ENCODE peak calls at places on chromosome 17, in six cellular contexts. A is cardiac muscle cell; E is A549; J is prostate gland; L is right cardiac atrium; C is CD8-positive, alpha-beta T cell. X is an unnamed sample. For H3K4me1, the result is how much of the 10 kb centered on the place peaks cover.

GRCh38 chr17:60231234-60231633 is 81.5 kb downstream of the CA4 start:
- DNase-seq in E (peak), L (no peak), A (peak), J (no peak), C (no peak), X (no peak)

GRCh38 chr17:49468827-49469385 is 26.2 kb upstream of the NGFR start:
- DNase-seq in A (no peak), L (no peak), J (no peak), E (no peak), C (no peak), X (no peak)

GRCh38 chr17:50845260-50846147 is 10.1 kb downstream of the WFIKKN2 start:
- DNase-seq in J (no peak), E (no peak), C (no peak), A (peak), L (peak), X (no peak)

GRCh38 chr17:6326483-6326882 is 108.4 kb downstream of the AIPL1 start:
- DNase-seq in J (no peak), E (no peak), A (no peak), C (no peak), L (no peak), X (no peak)

GRCh38 chr17:65896889-65897288 is 295.0 kb downstream of the CEP112 start:
- DNase-seq in J (no peak), E (no peak), C (no peak), A (no peak), L (no peak), X (no peak)

GRCh38 chr17:45579529-45580495 is 89.3 kb upstream of the PLEKHM1 start:
- DNase-seq in C (no peak), A (peak), J (no peak), E (no peak), L (no peak), X (no peak)

GRCh38 chr17:49439673-49440571 is 25.2 kb upstream of the PHB1 start:
- DNase-seq in A (no peak), C (no peak), E (no peak), L (no peak), J (no peak), X (no peak)

GRCh38 chr17:53168413-53168812 is 654.3 kb upstream of the KIF2B start:
- DNase-seq in C (no peak), L (no peak), A (no peak), E (no peak), J (no peak), X (no peak)

GRCh38 chr17:81378941-81379511 is 16.2 kb upstream of the BAHCC1 start:
- DNase-seq in C (no peak), A (no peak), E (no peak), L (peak), J (no peak), X (no peak)

GRCh38 chr17:81512560-81512983 is at the start of gene ACTG1:
- DNase-seq in C (peak), E (peak), L (peak), J (peak), A (peak), X (peak)

GRCh38 chr17:16947470-16947869 is 24.4 kb downstream of the TNFRSF13B start:
- DNase-seq in E (no peak), C (no peak), A (no peak), J (no peak), L (no peak), X (no peak)

GRCh38 chr17:77610518-77610893 is 348.0 kb upstream of the TNRC6C start:
- DNase-seq in A (no peak), E (no peak), C (no peak), J (no peak), L (no peak), X (no peak)

GRCh38 chr17:15377200-15377599 is 35.8 kb upstream of the TEKT3 start:
- DNase-seq in C (no peak), L (no peak), A (no peak), J (no peak), E (no peak), X (no peak)

GRCh38 chr17:77596491-77597420 is 361.7 kb upstream of the TNRC6C start:
- DNase-seq in L (no peak), E (no peak), J (no peak), C (no peak), A (no peak), X (no peak)

GRCh38 chr17:73546121-73546520 is 98.1 kb downstream of the SDK2 start:
- DNase-seq in L (no peak), J (no peak), E (no peak), C (no peak), A (no peak), X (no peak)

GRCh38 chr17:52678211-52678610 is 519.7 kb upstream of the CA10 start:
- DNase-seq in A (no peak), J (no peak), C (no peak), L (peak), E (no peak), X (no peak)

GRCh38 chr17:55124730-55125129 is 140.0 kb upstream of the HLF start:
- DNase-seq in L (no peak), J (no peak), A (no peak), C (no peak), E (no peak), X (no peak)

GRCh38 chr17:46027326-46028325 is 28.6 kb downstream of the STH start:
- DNase-seq in J (no peak), E (no peak), A (no peak), L (no peak), C (no peak), X (no peak)

GRCh38 chr17:10025976-10026785 is 121.1 kb upstream of the RCVRN start:
- DNase-seq in E (no peak), L (no peak), A (peak), J (no peak), C (no peak), X (no peak)

GRCh38 chr17:54992797-54993639 is 24.5 kb downstream of the STXBP4 start:
- DNase-seq in A (peak), E (peak), J (peak), C (no peak), L (no peak), X (peak)

GRCh38 chr17:80252871-80253270 is 7.8 kb upstream of the RNF213 start:
- DNase-seq in L (peak), C (peak), A (peak), E (peak), J (peak), X (peak)

GRCh38 chr17:10776372-10776771 is 27.5 kb downstream of the TMEM238L start:
- DNase-seq in L (no peak), J (no peak), A (no peak), C (no peak), E (no peak), X (no peak)

GRCh38 chr17:19457046-19457445 is 46.0 kb downstream of the RNF112 start:
- DNase-seq in E (no peak), L (no peak), A (no peak), C (no peak), J (no peak), X (no peak)

GRCh38 chr17:69608808-69609494 is 194.5 kb downstream of the MAP2K6 start:
- DNase-seq in E (no peak), A (no peak), L (no peak), C (no peak), J (no peak), X (no peak)

GRCh38 chr17:79006001-79006400 is 3.6 kb downstream of the CANT1 start:
- DNase-seq in J (no peak), A (no peak), E (no peak), L (peak), C (no peak), X (no peak)

GRCh38 chr17:74096456-74096855 is 107.0 kb upstream of the RPL38 start:
- DNase-seq in E (no peak), L (no peak), C (no peak), A (no peak), J (no peak), X (no peak)

GRCh38 chr17:81365148-81365600 is 30.1 kb upstream of the BAHCC1 start:
- DNase-seq in E (no peak), C (no peak), A (peak), J (peak), L (peak), X (no peak)

GRCh38 chr17:82228842-82229685 is at the start of gene SLC16A3:
- DNase-seq in L (peak), C (peak), J (no peak), E (no peak), A (peak), X (peak)

GRCh38 chr17:81966343-81967243 is 5.6 kb upstream of the NOTUM start:
- DNase-seq in J (no peak), L (peak), C (no peak), A (peak), E (no peak), X (no peak)

GRCh38 chr17:1492249-1493206 is at the start of gene MYO1C:
- DNase-seq in L (peak), E (no peak), J (no peak), A (no peak), C (no peak), X (no peak)
- H3K4me1 ChIP-seq in L (under half), E (under half), J (under half), A (under half), C (under half), X (under half)

GRCh38 chr17:21201302-21201602 is 12.7 kb downstream of the TMEM11 start:
- DNase-seq in E (no peak), J (peak), L (no peak), C (no peak), A (no peak), X (no peak)

GRCh38 chr17:21202512-21202911 is 11.4 kb downstream of the TMEM11 start:
- DNase-seq in E (no peak), A (no peak), L (no peak), J (no peak), C (no peak), X (no peak)

GRCh38 chr17:21200590-21201301 is 13.2 kb downstream of the TMEM11 start:
- DNase-seq in C (no peak), E (no peak), J (peak), L (no peak), A (no peak), X (no peak)

GRCh38 chr17:21199856-21200255 is 14.1 kb downstream of the TMEM11 start:
- DNase-seq in J (no peak), E (no peak), C (no peak), A (no peak), L (no peak), X (no peak)

DNA sequence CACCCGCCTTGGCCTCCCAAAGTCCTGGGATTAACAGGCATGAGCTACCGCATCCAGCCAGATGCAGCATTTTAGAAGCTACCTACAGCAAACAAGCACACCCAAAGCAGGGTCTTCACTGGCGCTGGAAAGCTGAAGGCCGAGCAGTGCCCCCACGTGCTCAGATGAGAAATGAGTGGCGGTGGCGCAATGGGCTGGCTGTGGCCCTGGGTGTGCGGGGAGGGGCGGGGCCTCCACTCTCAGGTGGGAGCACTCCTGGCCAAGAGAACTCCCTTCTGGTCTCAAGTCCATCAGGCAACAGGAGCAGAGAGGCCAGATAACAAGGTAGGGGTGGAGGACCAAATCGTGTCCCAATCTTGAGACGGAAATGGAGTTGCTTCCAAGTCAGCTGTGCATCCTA is 12.1 kb downstream of the TMEM11 start:
- DNase-seq in J (no peak), C (no peak), A (no peak), L (no peak), E (no peak), X (no peak)
- H3K27ac ChIP-seq in J (no peak), C (no peak), A (no peak), L (no peak), E (no peak), X (no peak)

DNA sequence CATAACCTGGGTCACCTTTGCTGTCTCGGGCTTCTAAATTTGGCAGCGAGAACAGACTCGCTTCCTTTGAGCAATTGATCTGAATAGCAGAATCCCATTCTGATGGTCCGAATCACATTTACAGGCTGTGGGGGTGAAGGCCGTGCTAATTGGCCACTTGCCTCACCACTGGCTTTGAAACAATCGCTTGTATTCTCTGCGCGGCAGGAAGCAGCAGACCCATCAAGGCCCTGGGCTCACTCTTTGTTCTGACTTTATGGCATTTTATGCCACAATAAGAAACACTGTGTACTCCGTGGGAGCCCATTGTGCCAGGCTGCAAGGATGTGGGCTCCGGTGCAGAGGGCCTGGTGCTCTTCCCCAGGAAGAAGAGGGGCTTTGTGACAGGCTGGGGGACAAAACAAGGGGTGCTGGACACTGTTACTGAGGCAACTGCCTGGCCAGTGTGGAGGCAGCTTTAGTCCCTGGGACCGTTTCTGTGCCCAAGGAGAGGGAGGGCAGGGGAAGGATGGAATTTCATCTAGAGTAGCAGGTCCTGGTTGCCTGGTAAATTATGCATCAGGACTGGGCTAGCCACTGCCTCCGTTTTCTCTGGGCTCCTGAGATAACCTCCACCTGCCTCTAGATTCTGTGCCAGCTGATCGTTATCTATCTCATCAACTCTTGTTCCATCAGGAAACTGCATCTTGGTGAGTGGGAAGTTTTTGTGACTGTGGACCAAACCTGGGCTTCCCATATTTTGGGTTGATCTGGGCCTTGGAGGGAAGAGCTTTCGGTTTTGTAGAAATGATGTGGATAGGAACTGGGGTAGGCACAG is 78.5 kb downstream of the MRC2 start:
- DNase-seq in C (no peak), L (no peak), A (peak), E (no peak), J (no peak), X (no peak)
- H3K4me3 ChIP-seq in C (no peak), L (no peak), A (peak), E (no peak), J (no peak), X (no peak)

DNA sequence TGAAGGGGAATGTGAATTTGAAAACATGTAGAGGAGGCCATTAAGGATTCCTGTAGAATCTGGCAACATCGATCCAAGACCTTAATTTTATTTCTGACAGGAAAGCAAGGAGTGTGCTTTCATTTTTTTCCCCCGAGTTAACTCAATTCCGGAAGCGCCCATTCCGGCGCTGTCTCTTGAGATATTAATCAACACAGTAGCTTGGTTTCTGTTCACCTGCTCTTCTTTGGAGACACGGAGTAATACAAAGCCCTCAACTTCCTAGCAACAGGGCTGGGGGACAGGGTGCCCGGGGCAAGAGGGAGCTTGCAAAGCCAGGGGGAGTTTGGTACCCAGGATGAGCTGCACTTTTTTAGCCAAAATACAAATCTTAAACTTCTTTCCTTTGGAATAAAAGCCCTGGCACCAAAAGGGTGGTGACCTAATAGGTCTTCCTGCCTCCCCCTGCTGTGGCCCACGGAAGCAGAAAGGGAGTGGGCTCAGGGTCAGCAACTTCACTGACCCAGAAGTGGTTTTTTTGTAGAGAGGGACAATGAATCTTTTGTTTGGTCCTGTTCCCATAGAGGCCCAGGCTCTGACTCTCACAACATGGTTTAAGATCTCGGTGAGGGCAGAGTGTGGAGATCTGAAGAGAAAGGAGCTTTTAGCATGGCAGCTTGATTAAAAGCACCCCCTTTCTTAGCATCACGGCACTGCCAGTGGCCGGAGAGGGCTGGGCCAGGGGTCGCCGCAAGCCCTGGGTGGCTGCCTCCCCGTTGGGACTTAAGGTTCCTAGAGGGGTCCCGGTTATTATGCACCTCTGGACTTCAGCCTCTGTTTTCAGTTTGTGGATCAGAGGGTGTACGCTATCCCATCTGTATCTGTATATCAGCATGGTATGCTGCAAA is 207.3 kb downstream of the CCDC182 start:
- DNase-seq in E (no peak), A (no peak), L (no peak), J (no peak), C (no peak), X (peak)
- H3K4me1 ChIP-seq in E (half or more), A (under half), L (under half), J (under half), C (under half), X (under half)

GRCh38 chr17:61444075-61444474 is 8.1 kb upstream of the TBX4 start:
- DNase-seq in J (no peak), A (no peak), C (no peak), L (no peak), E (no peak), X (no peak)

GRCh38 chr17:61442136-61442775 is 10.0 kb upstream of the TBX4 start:
- DNase-seq in J (no peak), L (no peak), A (no peak), E (no peak), C (no peak), X (no peak)

GRCh38 chr17:61444831-61445230 is 7.4 kb upstream of the TBX4 start:
- DNase-seq in A (no peak), L (no peak), J (no peak), E (peak), C (no peak), X (no peak)

GRCh38 chr17:61443475-61443882 is 8.7 kb upstream of the TBX4 start:
- DNase-seq in E (no peak), A (no peak), J (no peak), C (no peak), L (no peak), X (no peak)

DNA sequence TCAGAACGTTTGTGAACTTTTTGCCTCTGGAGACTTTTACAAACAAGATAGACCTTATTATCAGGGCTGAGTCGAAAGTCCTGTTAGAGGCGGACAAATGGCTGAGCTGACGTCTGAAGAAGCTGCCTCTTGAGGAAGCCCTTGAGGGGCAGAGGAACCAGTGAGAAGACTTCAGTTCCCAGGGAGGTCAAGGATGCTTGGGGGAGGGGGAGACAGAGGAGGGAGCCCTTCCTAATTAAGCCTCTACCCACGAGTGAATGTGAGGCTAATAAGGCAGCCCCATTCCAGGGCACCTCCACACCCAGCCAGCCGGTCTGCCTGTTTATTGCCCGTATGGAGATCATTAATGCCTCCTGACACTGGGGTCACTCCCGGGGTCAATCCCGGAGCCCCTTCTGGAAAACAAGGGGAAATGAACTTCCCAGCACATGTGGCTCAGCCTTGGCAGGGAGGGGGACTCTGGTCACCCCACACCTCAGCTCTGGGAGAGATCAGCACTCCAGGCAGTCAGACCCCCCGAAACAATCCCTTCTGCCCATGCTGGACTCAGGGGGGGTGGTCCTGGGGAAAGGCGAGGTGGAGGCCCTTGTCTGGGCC is 9.2 kb upstream of the TBX4 start:
- DNase-seq in J (no peak), C (no peak), E (no peak), L (no peak), A (no peak), X (no peak)
- H3K27ac ChIP-seq in J (no peak), C (no peak), E (no peak), L (no peak), A (no peak), X (no peak)

GRCh38 chr17:35371934-35372333 is 1.5 kb downstream of the SLFN11 start:
- DNase-seq in J (no peak), A (no peak), E (no peak), L (no peak), C (no peak), X (no peak)
- H3K4me3 ChIP-seq in J (no peak), A (no peak), E (no peak), L (peak), C (no peak), X (peak)

GRCh38 chr17:42586514-42587230 is 9.1 kb upstream of the PSMC3IP start:
- DNase-seq in C (no peak), A (no peak), L (no peak), J (peak), E (no peak), X (no peak)
- H3K4me1 ChIP-seq in C (under half), A (under half), L (under half), J (under half), E (under half), X (under half)

DNA sequence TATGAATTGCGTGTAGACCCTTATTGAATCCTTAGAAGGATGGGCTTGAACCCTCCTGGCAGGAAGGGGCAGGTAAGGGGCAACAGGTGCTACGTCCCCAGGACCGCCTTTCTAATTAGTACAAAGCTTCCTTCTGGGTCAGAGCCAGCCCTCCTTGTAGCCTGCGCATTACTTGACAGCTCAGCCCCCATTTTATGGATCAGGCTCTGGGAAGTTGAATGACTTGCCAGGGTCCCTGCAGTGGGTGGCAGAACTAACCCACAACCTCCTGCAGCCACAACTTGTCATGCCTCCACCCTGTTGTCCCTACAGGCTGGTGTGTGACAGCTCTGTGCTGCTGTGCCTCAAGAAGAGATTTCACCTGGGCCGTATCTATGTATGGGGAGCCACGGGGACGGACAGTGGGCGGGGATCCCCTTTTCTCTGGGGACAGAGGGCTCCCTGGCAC is 2.7 kb downstream of the MYO15B start:
- DNase-seq in L (peak), A (no peak), E (no peak), J (no peak), C (no peak), X (peak)
- H3K27ac ChIP-seq in L (no peak), A (no peak), E (peak), J (peak), C (no peak), X (no peak)